ENCODE peak calls at places on chromosome 18, in four cellular contexts. X, R, L and N are unnamed samples.

GRCh38 chr18:3816601-3817363 is 366.8 kb downstream of the TGIF1 start:
- DNase-seq in X (no peak), R (no peak), L (peak), N (peak)

GRCh38 chr18:47832348-47832747 is 98.1 kb downstream of the SMAD2 start:
- DNase-seq in X (no peak), R (no peak), L (no peak), N (peak)

GRCh38 chr18:13395577-13395976 is 177.0 kb downstream of the LDLRAD4 start:
- DNase-seq in X (peak), R (no peak), L (no peak), N (no peak)

GRCh38 chr18:24991661-24992060 is 360.3 kb downstream of the ZNF521 start:
- DNase-seq in X (no peak), R (no peak), L (no peak), N (peak)

GRCh38 chr18:49561127-49561376 is 805 bp upstream of the LIPG start:
- DNase-seq in X (no peak), R (no peak), L (no peak), N (no peak)

GRCh38 chr18:62996552-62996951 is 281.2 kb downstream of the PHLPP1 start:
- DNase-seq in X (no peak), R (no peak), L (no peak), N (no peak)

GRCh38 chr18:27609221-27609620 is 424.1 kb upstream of the CHST9 start:
- DNase-seq in X (no peak), R (no peak), L (no peak), N (no peak)

GRCh38 chr18:58201728-58202405 is 157.8 kb downstream of the NEDD4L start:
- DNase-seq in X (no peak), R (no peak), L (no peak), N (no peak)

GRCh38 chr18:67132919-67133318 is 383.6 kb downstream of the DSEL start:
- DNase-seq in X (no peak), R (no peak), L (no peak), N (no peak)

GRCh38 chr18:78459646-78460045 is 520.0 kb upstream of the SALL3 start:
- DNase-seq in X (no peak), R (no peak), L (no peak), N (no peak)

GRCh38 chr18:58615150-58616132 is 13.4 kb downstream of the ALPK2 start:
- DNase-seq in X (no peak), R (peak), L (no peak), N (peak)

GRCh38 chr18:68779169-68779568 is 18.7 kb upstream of the CCDC102B start:
- DNase-seq in X (no peak), R (no peak), L (no peak), N (peak)

DNA sequence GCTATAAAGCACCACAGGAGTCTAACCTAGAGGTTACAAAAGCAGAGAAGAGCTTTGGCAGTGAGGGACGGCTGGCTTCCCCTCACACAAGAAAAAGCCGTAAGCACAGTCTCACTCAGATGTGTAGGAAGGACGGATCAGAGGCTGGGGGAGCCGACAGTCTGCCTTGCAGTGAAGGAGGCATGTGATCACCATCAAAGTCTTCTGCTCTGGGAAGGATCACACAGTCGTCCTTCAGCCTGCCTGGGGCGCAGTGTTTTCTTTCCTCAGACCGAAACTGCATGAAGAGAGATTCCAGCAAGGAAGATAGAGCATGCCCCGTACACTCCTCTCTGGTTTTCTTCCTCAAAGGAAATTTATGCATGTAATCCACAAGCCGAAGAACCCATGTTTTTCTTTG is 24.1 kb downstream of the GATA6 start:
- DNase-seq in X (no peak), R (no peak), L (no peak), N (no peak)
- TF ChIP-seq POLR2A in X (no peak), R (no peak), L (no peak), N (no peak)

GRCh38 chr18:30142248-30142647 is 900.3 kb downstream of the DSC3 start:
- DNase-seq in X (no peak), R (no peak), L (no peak), N (no peak)
- TF ChIP-seq USF2 in X (no peak), R (no peak), L (no peak), N (no peak)

DNA sequence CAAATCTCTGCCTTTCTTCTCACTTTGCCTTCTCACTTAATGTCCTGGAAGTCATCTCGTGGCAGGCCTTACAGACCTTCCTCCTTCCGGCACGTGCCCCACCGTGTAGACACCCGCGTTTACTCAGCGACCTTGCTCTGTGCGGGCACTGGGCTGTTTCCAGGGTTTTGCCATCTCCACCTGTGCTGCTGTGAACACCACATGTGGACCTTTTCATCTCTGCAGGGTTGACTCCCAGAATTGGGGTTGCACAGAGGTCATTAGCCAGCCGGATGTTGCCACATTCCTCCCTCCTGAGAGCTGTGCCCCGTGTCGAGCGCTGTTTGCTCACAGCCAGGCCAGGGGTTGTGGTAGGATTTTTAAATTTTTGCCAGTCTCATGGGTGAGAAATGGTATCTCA is 25.4 kb downstream of the KCNG2 start:
- DNase-seq in X (no peak), R (no peak), L (peak), N (no peak)
- TF ChIP-seq MXI1 in X (no peak), R (no peak), L (no peak), N (no peak)

DNA sequence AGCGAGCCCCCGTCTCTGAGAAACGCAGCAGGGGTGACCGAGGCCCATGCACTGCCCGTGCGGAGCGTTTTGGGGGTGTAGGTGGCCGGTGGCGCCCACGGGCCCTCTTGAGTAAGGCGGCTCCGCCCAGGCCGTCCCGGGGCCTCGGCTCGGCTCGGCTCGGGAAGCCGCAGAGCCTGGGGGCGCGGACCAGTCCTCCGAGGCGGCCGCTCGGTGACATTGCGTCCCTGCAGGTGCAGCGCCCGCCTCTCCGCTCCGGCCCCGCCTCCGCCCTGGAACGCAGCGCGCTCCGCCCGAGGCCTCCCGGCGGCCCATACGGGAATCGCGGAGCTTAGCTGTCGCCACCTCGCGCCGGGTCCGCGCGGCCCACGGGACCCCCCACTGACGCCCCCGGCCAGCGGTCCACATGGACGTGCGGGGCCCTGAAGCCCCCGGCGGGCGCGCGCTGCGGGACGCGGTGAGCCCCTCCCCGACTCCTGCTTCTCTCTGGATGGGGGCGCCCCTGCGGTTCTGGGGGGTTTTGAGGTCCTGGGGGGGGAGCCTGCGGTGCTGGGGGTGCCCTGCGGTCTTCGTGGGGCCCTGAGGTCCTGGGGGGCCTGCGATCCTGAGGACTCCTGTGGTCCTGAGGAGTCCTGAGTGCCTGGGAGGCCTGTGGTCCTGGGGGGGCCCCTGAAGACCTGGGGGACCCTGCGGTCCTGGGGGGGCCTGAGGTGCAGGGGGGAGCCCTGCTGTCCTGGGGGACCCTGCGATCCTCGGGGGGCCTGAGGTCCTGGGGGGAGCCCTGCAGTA is at the start of gene HSBP1L1:
- DNase-seq in X (no peak), R (no peak), L (peak), N (no peak)
- TF ChIP-seq POLR2A in X (no peak), R (peak), L (peak), N (no peak)